ENCODE peak calls at places on chromosomes 6 and 20, in five cellular contexts. H is stomach, E is gastrocnemius medialis, X is heart left ventricle, O is GM23338. L is an unnamed sample.

GRCh38 chr6:56970849-56971248 is 15.9 kb downstream of the BEND6 start:
- DNase-seq in H (no peak), E (no peak), X (no peak), O (no peak), L (no peak)

GRCh38 chr6:4872841-4873240 is 96.6 kb downstream of the CDYL start:
- DNase-seq in H (no peak), E (no peak), X (no peak), O (no peak), L (no peak)

GRCh38 chr6:170480045-170480714 is 72.9 kb downstream of the PSMB1 start:
- DNase-seq in H (peak; percentile 40), E (no peak), X (no peak), O (peak; percentile 56), L (peak; percentile 18)

GRCh38 chr6:69917834-69918233 is 51.5 kb downstream of the COL19A1 start:
- DNase-seq in H (no peak), E (peak; percentile 23), X (no peak), O (peak; percentile 6), L (no peak)

GRCh38 chr6:13044390-13044789 is 283.9 kb downstream of the TBC1D7 start:
- DNase-seq in H (no peak), E (no peak), X (no peak), O (peak; percentile 55), L (peak; percentile 11)

GRCh38 chr6:150087336-150087735 is 18.4 kb upstream of the ULBP3 start:
- DNase-seq in H (no peak), E (no peak), X (no peak), O (no peak), L (no peak)

GRCh38 chr20:53425930-53426329 is 167.7 kb downstream of the ZNF217 start:
- DNase-seq in H (no peak), E (no peak), X (no peak), O (no peak), L (no peak)

GRCh38 chr20:23082846-23083552 is 3.1 kb downstream of the CD93 start:
- DNase-seq in H (no peak), E (no peak), X (peak; percentile 64), O (peak; percentile 38), L (no peak)

GRCh38 chr6:13357551-13358075 is 29.3 kb upstream of the TBC1D7 start:
- DNase-seq in H (no peak), E (no peak), X (peak; percentile 48), O (peak; percentile 66), L (no peak)

GRCh38 chr20:58722877-58723627 is 30.5 kb downstream of the NPEPL1 start:
- DNase-seq in H (no peak), E (no peak), X (no peak), O (no peak), L (no peak)

GRCh38 chr20:19249515-19249914 is 37.1 kb downstream of the SLC24A3 start:
- DNase-seq in H (no peak), E (no peak), X (no peak), O (no peak), L (no peak)

GRCh38 chr6:48611332-48611731 is 500.3 kb upstream of the PTCHD4 start:
- DNase-seq in H (no peak), E (no peak), X (no peak), O (no peak), L (no peak)

GRCh38 chr6:164069352-164070022 is 655.0 kb downstream of the QKI start:
- DNase-seq in H (no peak), E (peak; percentile 40), X (peak; percentile 74), O (no peak), L (no peak)

GRCh38 chr6:155541976-155542375 is 86.3 kb upstream of the NOX3 start:
- DNase-seq in H (no peak), E (no peak), X (no peak), O (no peak), L (no peak)

GRCh38 chr6:36067374-36068011 is 39.9 kb downstream of the MAPK14 start:
- DNase-seq in H (no peak), E (no peak), X (no peak), O (no peak), L (no peak)

GRCh38 chr6:165718486-165718885 is 55.4 kb upstream of the PDE10A start:
- DNase-seq in H (no peak), E (no peak), X (no peak), O (no peak), L (no peak)

GRCh38 chr20:20215976-20216727 is 151.8 kb upstream of the INSM1 start:
- DNase-seq in H (no peak), E (peak; percentile 63), X (peak; percentile 80), O (no peak), L (no peak)

GRCh38 chr6:109322825-109323580 is 59.3 kb downstream of the CD164 start:
- DNase-seq in H (no peak), E (peak; percentile 42), X (peak; percentile 52), O (no peak), L (no peak)

GRCh38 chr6:335572-335971 is 43.3 kb downstream of the DUSP22 start:
- DNase-seq in H (no peak), E (no peak), X (no peak), O (no peak), L (no peak)

GRCh38 chr20:40506567-40506966 is 182.5 kb downstream of the MAFB start:
- DNase-seq in H (peak; percentile 66), E (peak; percentile 88), X (peak; percentile 90), O (no peak), L (no peak)

GRCh38 chr6:80022803-80023202 is 18.4 kb downstream of the TTK start:
- DNase-seq in H (no peak), E (no peak), X (no peak), O (no peak), L (no peak)

GRCh38 chr6:27297857-27298730 is 14.0 kb downstream of the POM121L2 start:
- DNase-seq in H (no peak), E (no peak), X (no peak), O (peak; percentile 85), L (no peak)

GRCh38 chr6:16673011-16673797 is 88.1 kb downstream of the ATXN1 start:
- DNase-seq in H (no peak), E (no peak), X (no peak), O (no peak), L (no peak)

GRCh38 chr6:16669227-16669626 is 92.0 kb downstream of the ATXN1 start:
- DNase-seq in H (peak; percentile 34), E (no peak), X (no peak), O (no peak), L (no peak)

GRCh38 chr6:16670183-16670582 is 91.1 kb downstream of the ATXN1 start:
- DNase-seq in H (no peak), E (peak; percentile 18), X (peak; percentile 70), O (no peak), L (no peak)

GRCh38 chr6:16671302-16672289 is 89.7 kb downstream of the ATXN1 start:
- DNase-seq in H (no peak), E (no peak), X (no peak), O (peak; percentile 57), L (no peak)

GRCh38 chr6:16670617-16671051 is 90.6 kb downstream of the ATXN1 start:
- DNase-seq in H (no peak), E (no peak), X (no peak), O (no peak), L (no peak)
- H3K27ac ChIP-seq in H (peak overlapping the region; percentile 44), E (no peak overlapping the region), X (peak overlapping the region; percentile 22), O (no peak overlapping the region), L (no peak overlapping the region)

GRCh38 chr6:106116125-106116524 is 30.0 kb downstream of the PRDM1 start:
- DNase-seq in H (no peak), E (peak; percentile 52), X (peak; percentile 68), O (no peak), L (no peak)
- H3K4me1 ChIP-seq in H (no peaks in the 10 kb centered on the region), E (no peaks in the 10 kb centered on the region), X (peaks cover 3% of the 10 kb centered on the region), O (no peaks in the 10 kb centered on the region), L (no peaks in the 10 kb centered on the region)

GRCh38 chr6:39958947-39959346 is 24.7 kb upstream of the MOCS1 start:
- DNase-seq in H (no peak), E (no peak), X (no peak), O (no peak), L (no peak)

GRCh38 chr6:39964530-39964929 is 30.3 kb upstream of the MOCS1 start:
- DNase-seq in H (no peak), E (no peak), X (no peak), O (no peak), L (no peak)

GRCh38 chr6:39964094-39964493 is 29.8 kb upstream of the MOCS1 start:
- DNase-seq in H (no peak), E (no peak), X (no peak), O (peak; percentile 10), L (no peak)

GRCh38 chr6:39962831-39963230 is 28.6 kb upstream of the MOCS1 start:
- DNase-seq in H (no peak), E (no peak), X (no peak), O (no peak), L (no peak)

DNA sequence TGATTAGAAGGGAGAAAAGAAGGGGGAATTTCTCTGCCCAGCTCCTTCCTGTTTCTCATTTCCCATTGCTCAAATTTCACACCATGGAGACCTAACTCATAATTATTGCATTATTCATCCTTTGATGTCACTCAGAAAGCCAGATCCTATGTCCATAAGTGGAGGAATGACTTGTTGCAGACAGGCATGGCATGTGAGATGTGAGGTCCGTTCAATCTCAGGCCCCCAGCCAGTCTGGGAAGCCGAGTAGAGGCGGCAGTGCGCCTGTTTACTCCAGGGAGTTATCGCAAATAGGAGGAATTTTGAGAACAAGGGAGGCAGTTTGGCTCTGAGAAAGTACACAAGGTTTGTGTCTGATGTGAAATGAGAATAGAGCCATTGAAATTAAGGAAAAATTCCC is 26.9 kb upstream of the MOCS1 start:
- DNase-seq in H (no peak), E (no peak), X (no peak), O (no peak), L (no peak)
- H3K27ac ChIP-seq in H (peak overlapping the region; percentile 14), E (no peak overlapping the region), X (no peak overlapping the region), O (no peak overlapping the region), L (no peak overlapping the region)

DNA sequence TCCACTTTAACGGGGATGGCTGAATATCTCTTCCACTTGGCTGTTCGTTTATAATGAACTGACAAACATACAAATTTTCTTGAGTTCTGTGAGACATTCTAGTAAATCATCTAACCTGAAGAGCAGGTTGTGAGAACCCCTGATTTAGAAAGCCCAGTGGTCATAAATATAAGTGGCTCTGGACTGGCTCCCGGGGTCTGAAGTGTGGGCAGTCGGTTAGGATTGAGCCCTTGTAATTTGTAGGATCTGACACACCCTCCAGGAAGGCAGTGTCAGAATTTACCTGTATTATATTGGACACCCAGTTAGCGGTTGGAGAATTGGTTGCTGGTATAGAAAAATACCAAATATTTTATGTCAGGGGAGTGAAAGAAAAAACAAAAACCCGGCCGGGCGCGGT is 6.8 kb upstream of the GMEB2 start:
- DNase-seq in H (no peak), E (no peak), X (no peak), O (no peak), L (no peak)
- H3K4me1 ChIP-seq in H (peaks cover 3% of the 10 kb centered on the region), E (peaks cover 4% of the 10 kb centered on the region), X (peaks cover 5% of the 10 kb centered on the region), O (no peaks in the 10 kb centered on the region), L (no peaks in the 10 kb centered on the region)

L was measured in iPS DF 6.9.